ENCODE peak calls at places on chromosome 17, in ten cellular contexts. One of them, this sample, is unnamed.

GRCh38 chr17:77888242-77889134 is 70.0 kb upstream of the TNRC6C start:
- DNase-seq in C1 segment of cervical spinal cord: no peak
- DNase-seq in activated naive CD8-positive, alpha-beta T cell treated with anti-CD3 and anti-CD28 coated beads, Interleukin-2, amount 50 U/mL, for 24 hours: no peak
- DNase-seq in amniotic stem cell: no peak
- DNase-seq in body of pancreas: no peak
- DNase-seq in frontal cortex: no peak
- DNase-seq in H54: no peak
- DNase-seq in activated T-helper 9 cell treated with anti-CD3 and anti-CD28 coated beads, Interleukin-2, amount 50 U/mL, for 16 hours: no peak
- DNase-seq in AG09319: no peak
- DNase-seq in activated CD4-positive, CD25-positive, alpha-beta regulatory T cell: no peak
- DNase-seq in this sample: no peak

GRCh38 chr17:78925662-78926555 is 722 bp upstream of the TIMP2 start:
- DNase-seq in C1 segment of cervical spinal cord: peak
- DNase-seq in activated naive CD8-positive, alpha-beta T cell treated with anti-CD3 and anti-CD28 coated beads, Interleukin-2, amount 50 U/mL, for 24 hours: no peak
- DNase-seq in amniotic stem cell: no peak
- DNase-seq in body of pancreas: peak
- DNase-seq in frontal cortex: peak
- DNase-seq in H54: peak
- DNase-seq in activated T-helper 9 cell treated with anti-CD3 and anti-CD28 coated beads, Interleukin-2, amount 50 U/mL, for 16 hours: no peak
- DNase-seq in AG09319: peak
- DNase-seq in activated CD4-positive, CD25-positive, alpha-beta regulatory T cell: no peak
- DNase-seq in this sample: peak

GRCh38 chr17:7888184-7888920 is at the start of gene CHD3:
- DNase-seq in C1 segment of cervical spinal cord: no peak
- DNase-seq in activated naive CD8-positive, alpha-beta T cell treated with anti-CD3 and anti-CD28 coated beads, Interleukin-2, amount 50 U/mL, for 24 hours: peak
- DNase-seq in amniotic stem cell: no peak
- DNase-seq in body of pancreas: peak
- DNase-seq in frontal cortex: no peak
- DNase-seq in H54: no peak
- DNase-seq in activated T-helper 9 cell treated with anti-CD3 and anti-CD28 coated beads, Interleukin-2, amount 50 U/mL, for 16 hours: peak
- DNase-seq in AG09319: no peak
- DNase-seq in activated CD4-positive, CD25-positive, alpha-beta regulatory T cell: no peak
- DNase-seq in this sample: no peak

GRCh38 chr17:19264681-19265080 is 27.5 kb downstream of the EPN2 start:
- DNase-seq in C1 segment of cervical spinal cord: peak
- DNase-seq in activated naive CD8-positive, alpha-beta T cell treated with anti-CD3 and anti-CD28 coated beads, Interleukin-2, amount 50 U/mL, for 24 hours: no peak
- DNase-seq in amniotic stem cell: no peak
- DNase-seq in body of pancreas: no peak
- DNase-seq in frontal cortex: no peak
- DNase-seq in H54: no peak
- DNase-seq in activated T-helper 9 cell treated with anti-CD3 and anti-CD28 coated beads, Interleukin-2, amount 50 U/mL, for 16 hours: no peak
- DNase-seq in AG09319: no peak
- DNase-seq in activated CD4-positive, CD25-positive, alpha-beta regulatory T cell: no peak
- DNase-seq in this sample: no peak

GRCh38 chr17:41860254-41860931 is 4.8 kb downstream of the KLHL11 start:
- DNase-seq in C1 segment of cervical spinal cord: no peak
- DNase-seq in activated naive CD8-positive, alpha-beta T cell treated with anti-CD3 and anti-CD28 coated beads, Interleukin-2, amount 50 U/mL, for 24 hours: no peak
- DNase-seq in amniotic stem cell: no peak
- DNase-seq in body of pancreas: no peak
- DNase-seq in frontal cortex: no peak
- DNase-seq in H54: no peak
- DNase-seq in activated T-helper 9 cell treated with anti-CD3 and anti-CD28 coated beads, Interleukin-2, amount 50 U/mL, for 16 hours: no peak
- DNase-seq in AG09319: no peak
- DNase-seq in activated CD4-positive, CD25-positive, alpha-beta regulatory T cell: no peak
- DNase-seq in this sample: no peak

GRCh38 chr17:37177234-37177633 is 198.6 kb upstream of the C17orf78 start:
- DNase-seq in C1 segment of cervical spinal cord: peak
- DNase-seq in activated naive CD8-positive, alpha-beta T cell treated with anti-CD3 and anti-CD28 coated beads, Interleukin-2, amount 50 U/mL, for 24 hours: no peak
- DNase-seq in amniotic stem cell: no peak
- DNase-seq in body of pancreas: no peak
- DNase-seq in frontal cortex: no peak
- DNase-seq in H54: no peak
- DNase-seq in activated T-helper 9 cell treated with anti-CD3 and anti-CD28 coated beads, Interleukin-2, amount 50 U/mL, for 16 hours: no peak
- DNase-seq in AG09319: no peak
- DNase-seq in activated CD4-positive, CD25-positive, alpha-beta regulatory T cell: no peak
- DNase-seq in this sample: peak

GRCh38 chr17:28901866-28902818 is 737 bp downstream of the DHRS13 start:
- DNase-seq in C1 segment of cervical spinal cord: peak
- DNase-seq in activated naive CD8-positive, alpha-beta T cell treated with anti-CD3 and anti-CD28 coated beads, Interleukin-2, amount 50 U/mL, for 24 hours: peak
- DNase-seq in amniotic stem cell: no peak
- DNase-seq in body of pancreas: no peak
- DNase-seq in frontal cortex: peak
- DNase-seq in H54: no peak
- DNase-seq in activated T-helper 9 cell treated with anti-CD3 and anti-CD28 coated beads, Interleukin-2, amount 50 U/mL, for 16 hours: peak
- DNase-seq in AG09319: no peak
- DNase-seq in activated CD4-positive, CD25-positive, alpha-beta regulatory T cell: peak
- DNase-seq in this sample: no peak

GRCh38 chr17:74877592-74878543 is 5.1 kb upstream of the FDXR start:
- DNase-seq in C1 segment of cervical spinal cord: no peak
- DNase-seq in activated naive CD8-positive, alpha-beta T cell treated with anti-CD3 and anti-CD28 coated beads, Interleukin-2, amount 50 U/mL, for 24 hours: no peak
- DNase-seq in amniotic stem cell: no peak
- DNase-seq in body of pancreas: peak
- DNase-seq in frontal cortex: no peak
- DNase-seq in H54: no peak
- DNase-seq in activated T-helper 9 cell treated with anti-CD3 and anti-CD28 coated beads, Interleukin-2, amount 50 U/mL, for 16 hours: no peak
- DNase-seq in AG09319: no peak
- DNase-seq in activated CD4-positive, CD25-positive, alpha-beta regulatory T cell: no peak
- DNase-seq in this sample: no peak

GRCh38 chr17:29278692-29279091 is 15.3 kb downstream of the NUFIP2 start:
- DNase-seq in C1 segment of cervical spinal cord: no peak
- DNase-seq in activated naive CD8-positive, alpha-beta T cell treated with anti-CD3 and anti-CD28 coated beads, Interleukin-2, amount 50 U/mL, for 24 hours: no peak
- DNase-seq in amniotic stem cell: no peak
- DNase-seq in body of pancreas: no peak
- DNase-seq in frontal cortex: no peak
- DNase-seq in H54: no peak
- DNase-seq in activated T-helper 9 cell treated with anti-CD3 and anti-CD28 coated beads, Interleukin-2, amount 50 U/mL, for 16 hours: no peak
- DNase-seq in AG09319: no peak
- DNase-seq in activated CD4-positive, CD25-positive, alpha-beta regulatory T cell: no peak
- DNase-seq in this sample: no peak

GRCh38 chr17:45432405-45433113 is at the start of gene ARHGAP27:
- DNase-seq in C1 segment of cervical spinal cord: peak
- DNase-seq in activated naive CD8-positive, alpha-beta T cell treated with anti-CD3 and anti-CD28 coated beads, Interleukin-2, amount 50 U/mL, for 24 hours: no peak
- DNase-seq in amniotic stem cell: no peak
- DNase-seq in body of pancreas: no peak
- DNase-seq in frontal cortex: no peak
- DNase-seq in H54: no peak
- DNase-seq in activated T-helper 9 cell treated with anti-CD3 and anti-CD28 coated beads, Interleukin-2, amount 50 U/mL, for 16 hours: no peak
- DNase-seq in AG09319: no peak
- DNase-seq in activated CD4-positive, CD25-positive, alpha-beta regulatory T cell: no peak
- DNase-seq in this sample: no peak

GRCh38 chr17:13638855-13639458 is 37.2 kb upstream of the HS3ST3A1 start:
- DNase-seq in C1 segment of cervical spinal cord: no peak
- DNase-seq in activated naive CD8-positive, alpha-beta T cell treated with anti-CD3 and anti-CD28 coated beads, Interleukin-2, amount 50 U/mL, for 24 hours: no peak
- DNase-seq in amniotic stem cell: no peak
- DNase-seq in body of pancreas: peak
- DNase-seq in frontal cortex: no peak
- DNase-seq in H54: no peak
- DNase-seq in activated T-helper 9 cell treated with anti-CD3 and anti-CD28 coated beads, Interleukin-2, amount 50 U/mL, for 16 hours: no peak
- DNase-seq in AG09319: peak
- DNase-seq in activated CD4-positive, CD25-positive, alpha-beta regulatory T cell: no peak
- DNase-seq in this sample: peak

GRCh38 chr17:12659500-12659899 is 6.2 kb upstream of the MYOCD start:
- DNase-seq in C1 segment of cervical spinal cord: no peak
- DNase-seq in activated naive CD8-positive, alpha-beta T cell treated with anti-CD3 and anti-CD28 coated beads, Interleukin-2, amount 50 U/mL, for 24 hours: no peak
- DNase-seq in amniotic stem cell: no peak
- DNase-seq in body of pancreas: no peak
- DNase-seq in frontal cortex: no peak
- DNase-seq in H54: no peak
- DNase-seq in activated T-helper 9 cell treated with anti-CD3 and anti-CD28 coated beads, Interleukin-2, amount 50 U/mL, for 16 hours: no peak
- DNase-seq in AG09319: no peak
- DNase-seq in activated CD4-positive, CD25-positive, alpha-beta regulatory T cell: no peak
- DNase-seq in this sample: peak

This sample was measured in astrocyte of the hippocampus.